ENCODE peak calls at places on chromosomes 3 and 15, in seven cellular contexts. O, F, A, Y, K, H and J are unnamed samples.

GRCh38 chr15:66580643-66581042 is 14.8 kb upstream of the LCTL start:
- DNase-seq in O (no peak), F (no peak), A (no peak), Y (no peak), K (peak; percentile 60), H (peak; percentile 58), J (no peak)

GRCh38 chr15:76901965-76902364 is 3.2 kb downstream of the SCAPER start:
- DNase-seq in O (no peak), F (no peak), A (no peak), Y (no peak), K (no peak), H (no peak), J (no peak)

GRCh38 chr15:44033894-44034293 is 161.2 kb downstream of the FRMD5 start:
- DNase-seq in O (peak; percentile 34), F (peak; percentile 31), A (peak; percentile 50), Y (no peak), K (no peak), H (no peak), J (no peak)

GRCh38 chr15:31467361-31467760 is 140.7 kb downstream of the KLF13 start:
- DNase-seq in O (no peak), F (no peak), A (no peak), Y (no peak), K (no peak), H (no peak), J (no peak)

GRCh38 chr3:197168606-197169005 is 129.8 kb downstream of the DLG1 start:
- DNase-seq in O (peak; percentile 85), F (no peak), A (no peak), Y (no peak), K (no peak), H (peak; percentile 17), J (no peak)

GRCh38 chr3:40779039-40779438 is 254.3 kb downstream of the ZNF621 start:
- DNase-seq in O (no peak), F (no peak), A (no peak), Y (no peak), K (no peak), H (no peak), J (no peak)

GRCh38 chr15:87144775-87145174 is 1065.1 kb downstream of the AGBL1 start:
- DNase-seq in O (no peak), F (no peak), A (no peak), Y (no peak), K (no peak), H (no peak), J (no peak)

GRCh38 chr15:67101981-67102929 is 36.9 kb downstream of the SMAD3 start:
- DNase-seq in O (no peak), F (no peak), A (no peak), Y (no peak), K (no peak), H (peak; percentile 16), J (peak; percentile 30)

GRCh38 chr15:101489236-101489632 is 273 bp downstream of the PCSK6 start:
- DNase-seq in O (no peak), F (peak; percentile 44), A (peak; percentile 73), Y (no peak), K (peak; percentile 80), H (peak; percentile 55), J (no peak)

GRCh38 chr3:52798978-52799476 is 4.4 kb downstream of the ITIH3 start:
- DNase-seq in O (no peak), F (no peak), A (peak; percentile 60), Y (peak; percentile 52), K (no peak), H (peak; percentile 35), J (no peak)

GRCh38 chr15:68700395-68701123 is 120.1 kb downstream of the ANP32A start:
- DNase-seq in O (peak; percentile 6), F (no peak), A (no peak), Y (no peak), K (peak; percentile 81), H (peak; percentile 81), J (no peak)

GRCh38 chr15:66946578-66947164 is 118.7 kb upstream of the SMAD3 start:
- DNase-seq in O (peak; percentile 65), F (peak; percentile 39), A (peak; percentile 80), Y (peak; percentile 78), K (peak; percentile 74), H (peak; percentile 86), J (peak; percentile 79)

GRCh38 chr3:126936853-126937395 is 46.0 kb upstream of the PLXNA1 start:
- DNase-seq in O (no peak), F (no peak), A (no peak), Y (no peak), K (no peak), H (no peak), J (no peak)

GRCh38 chr3:55607175-55607574 is 120.1 kb upstream of the WNT5A start:
- DNase-seq in O (no peak), F (no peak), A (no peak), Y (no peak), K (no peak), H (no peak), J (no peak)

GRCh38 chr15:88132499-88132898 is 124.0 kb downstream of the NTRK3 start:
- DNase-seq in O (no peak), F (no peak), A (no peak), Y (no peak), K (no peak), H (no peak), J (no peak)

GRCh38 chr15:100596792-100597191 is 5.2 kb downstream of the LINS1 start:
- DNase-seq in O (no peak), F (no peak), A (no peak), Y (no peak), K (no peak), H (no peak), J (peak; percentile 82)

GRCh38 chr15:38860253-38860652 is 295.6 kb upstream of the RASGRP1 start:
- DNase-seq in O (no peak), F (no peak), A (no peak), Y (no peak), K (no peak), H (no peak), J (no peak)

GRCh38 chr15:101031203-101031602 is 112.0 kb downstream of the LRRK1 start:
- DNase-seq in O (no peak), F (peak; percentile 4), A (no peak), Y (no peak), K (no peak), H (no peak), J (no peak)

GRCh38 chr3:170419301-170420087 is 826 bp downstream of the CLDN11 start:
- DNase-seq in O (no peak), F (no peak), A (no peak), Y (peak; percentile 54), K (peak; percentile 41), H (peak; percentile 43), J (no peak)

GRCh38 chr3:149442845-149443544 is 31.5 kb upstream of the TM4SF4 start:
- DNase-seq in O (no peak), F (no peak), A (peak; percentile 24), Y (no peak), K (no peak), H (peak; percentile 60), J (no peak)

GRCh38 chr3:148723591-148723990 is 25.9 kb downstream of the AGTR1 start:
- DNase-seq in O (no peak), F (no peak), A (no peak), Y (peak; percentile 60), K (no peak), H (peak; percentile 81), J (no peak)

GRCh38 chr15:22259881-22260421 is 179.6 kb downstream of the OR4M2 start:
- DNase-seq in O (no peak), F (no peak), A (no peak), Y (no peak), K (no peak), H (no peak), J (peak; percentile 80)

GRCh38 chr15:69484837-69485236 is 32.2 kb downstream of the RPLP1 start:
- DNase-seq in O (no peak), F (no peak), A (no peak), Y (no peak), K (no peak), H (no peak), J (no peak)

GRCh38 chr15:75597667-75598341 is 18.7 kb upstream of the PTPN9 start:
- DNase-seq in O (no peak), F (no peak), A (no peak), Y (no peak), K (no peak), H (peak; percentile 28), J (peak; percentile 31)

GRCh38 chr3:179551383-179551782 is 11.3 kb upstream of the ACTL6A start:
- DNase-seq in O (no peak), F (no peak), A (no peak), Y (no peak), K (no peak), H (no peak), J (no peak)

GRCh38 chr3:131550562-131551188 is 47.9 kb upstream of the MRPL3 start:
- DNase-seq in O (no peak), F (no peak), A (no peak), Y (no peak), K (no peak), H (no peak), J (no peak)

GRCh38 chr3:17935217-17935616 is 192.8 kb upstream of the TBC1D5 start:
- DNase-seq in O (no peak), F (peak; percentile 18), A (no peak), Y (no peak), K (no peak), H (no peak), J (no peak)

GRCh38 chr3:49628249-49628648 is 45.9 kb upstream of the APEH start:
- DNase-seq in O (no peak), F (no peak), A (no peak), Y (no peak), K (no peak), H (no peak), J (no peak)

GRCh38 chr15:24823473-24823872 is 131.3 kb upstream of the SNRPN start:
- DNase-seq in O (no peak), F (no peak), A (no peak), Y (no peak), K (peak; percentile 79), H (no peak), J (no peak)

GRCh38 chr3:192514081-192514753 is 213.1 kb downstream of the FGF12 start:
- DNase-seq in O (no peak), F (peak; percentile 45), A (peak; percentile 60), Y (no peak), K (peak; percentile 16), H (peak; percentile 16), J (no peak)

GRCh38 chr3:16143870-16144568 is 30.5 kb upstream of the GALNT15 start:
- DNase-seq in O (no peak), F (no peak), A (no peak), Y (no peak), K (no peak), H (no peak), J (no peak)

GRCh38 chr3:42891042-42891441 is 14.9 kb upstream of the ZNF662 start:
- DNase-seq in O (no peak), F (no peak), A (no peak), Y (no peak), K (no peak), H (no peak), J (no peak)

GRCh38 chr3:188211476-188211875 is 57.5 kb downstream of the LPP start:
- DNase-seq in O (no peak), F (no peak), A (no peak), Y (no peak), K (no peak), H (no peak), J (no peak)

GRCh38 chr3:134423153-134423552 is 48.9 kb upstream of the AMOTL2 start:
- DNase-seq in O (no peak), F (no peak), A (peak; percentile 19), Y (peak; percentile 65), K (no peak), H (peak; percentile 43), J (no peak)

GRCh38 chr3:196868297-196868661 is 559 bp downstream of the SENP5 start:
- DNase-seq in O (no peak), F (peak; percentile 16), A (peak; percentile 12), Y (peak; percentile 15), K (no peak), H (peak; percentile 44), J (peak; percentile 1)

GRCh38 chr3:127676921-127677351 is 4.2 kb downstream of the ABTB1 start:
- DNase-seq in O (no peak), F (peak; percentile 12), A (no peak), Y (no peak), K (no peak), H (no peak), J (no peak)

GRCh38 chr3:148450819-148451218 is 246.9 kb upstream of the AGTR1 start:
- DNase-seq in O (no peak), F (no peak), A (peak; percentile 15), Y (no peak), K (no peak), H (no peak), J (no peak)

GRCh38 chr15:60255390-60255789 is 142.4 kb downstream of the ANXA2 start:
- DNase-seq in O (no peak), F (no peak), A (peak; percentile 55), Y (peak; percentile 6), K (no peak), H (no peak), J (no peak)